ENCODE peak calls at places on chromosomes 11 and 22, in four cellular contexts. P is CD8-positive, alpha-beta T cell; M is GM12878; A is stomach. E is an unnamed sample. For H3K9me3, the result is how much of the 10 kb centered on the place peaks cover.

GRCh38 chr22:39282642-39283311 is 36.6 kb downstream of the RPL3 start:
- DNase-seq in P (no peak), M (no peak), A (no peak), E (no peak)

GRCh38 chr11:89321401-89321800 is 143.7 kb downstream of the TYR start:
- DNase-seq in P (no peak), M (no peak), A (no peak), E (no peak)

GRCh38 chr22:40128989-40129388 is 48.7 kb upstream of the TNRC6B start:
- DNase-seq in P (peak), M (no peak), A (no peak), E (no peak)

GRCh38 chr11:27612932-27613669 is 87.2 kb downstream of the BDNF start:
- DNase-seq in P (no peak), M (no peak), A (no peak), E (no peak)

GRCh38 chr11:73334244-73335203 is 26.4 kb downstream of the ARHGEF17 start:
- DNase-seq in P (no peak), M (no peak), A (peak), E (no peak)

GRCh38 chr11:12674936-12675696 is 895 bp downstream of the TEAD1 start:
- DNase-seq in P (no peak), M (no peak), A (peak), E (no peak)

GRCh38 chr22:38655532-38656255 is 498 bp downstream of the FAM227A start:
- DNase-seq in P (no peak), M (no peak), A (no peak), E (no peak)

GRCh38 chr22:50119768-50120251 is 30.0 kb downstream of the MOV10L1 start:
- DNase-seq in P (no peak), M (no peak), A (no peak), E (no peak)

GRCh38 chr11:94305146-94305545 is 766 bp downstream of the IZUMO1R start:
- DNase-seq in P (no peak), M (no peak), A (no peak), E (no peak)

GRCh38 chr11:70085815-70086769 is 8.0 kb downstream of the ANO1 start:
- DNase-seq in P (no peak), M (no peak), A (no peak), E (no peak)

GRCh38 chr22:23827351-23827995 is 11.3 kb downstream of the DERL3 start:
- DNase-seq in P (no peak), M (no peak), A (no peak), E (no peak)

GRCh38 chr11:7511405-7511804 is 2.4 kb upstream of the PPFIBP2 start:
- DNase-seq in P (no peak), M (no peak), A (peak), E (no peak)

GRCh38 chr11:63937713-63938480 is 905 bp upstream of the NAA40 start:
- DNase-seq in P (no peak), M (no peak), A (no peak), E (no peak)

GRCh38 chr11:111225871-111226270 is 19.7 kb upstream of the POU2AF2 start:
- DNase-seq in P (no peak), M (no peak), A (no peak), E (no peak)

GRCh38 chr11:118003021-118003423 is 16.8 kb downstream of the IL10RA start:
- DNase-seq in P (no peak), M (no peak), A (no peak), E (peak)

GRCh38 chr11:88543902-88544655 is 206.5 kb upstream of the CTSC start:
- DNase-seq in P (peak), M (peak), A (peak), E (peak)

GRCh38 chr11:27524155-27524554 is 17.6 kb upstream of the LIN7C start:
- DNase-seq in P (no peak), M (no peak), A (no peak), E (no peak)

GRCh38 chr11:131584694-131585592 is 214.5 kb downstream of the NTM start:
- DNase-seq in P (no peak), M (no peak), A (no peak), E (no peak)

GRCh38 chr11:18270102-18270501 is 4.0 kb downstream of the SAA1 start:
- DNase-seq in P (no peak), M (no peak), A (no peak), E (no peak)
- TF ChIP-seq CTCF in P (no peak), M (no peak), A (no peak), E (no peak)

DNA sequence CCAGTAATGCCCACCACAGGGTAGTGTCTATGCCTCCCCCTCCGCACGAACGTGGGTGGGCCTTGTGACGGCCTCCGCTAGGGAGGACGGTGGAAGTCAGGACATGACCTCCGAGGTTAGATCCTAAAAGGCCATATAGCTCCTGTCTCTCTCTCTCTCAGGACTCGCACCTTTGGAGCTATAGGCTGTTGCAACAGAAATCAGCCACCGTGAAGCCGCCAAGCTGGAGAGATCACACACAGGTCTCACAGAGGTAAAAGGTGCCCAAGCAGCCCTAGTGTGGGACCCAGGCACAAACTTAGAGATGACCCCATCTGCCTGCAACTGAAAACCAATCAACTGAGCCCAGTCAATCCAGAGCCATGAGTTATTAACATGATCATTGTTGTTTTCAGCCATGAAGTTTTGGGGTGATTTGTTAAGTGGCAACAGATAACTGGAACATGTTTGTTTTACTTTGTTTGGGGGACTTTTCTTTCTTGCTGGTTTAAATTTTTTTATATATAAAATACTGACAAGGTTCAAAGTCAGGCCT is 7.4 kb upstream of the NAP1L4 start:
- DNase-seq in P (no peak), M (no peak), A (peak), E (no peak)
- H3K27ac ChIP-seq in P (no peak), M (no peak), A (peak), E (no peak)

DNA sequence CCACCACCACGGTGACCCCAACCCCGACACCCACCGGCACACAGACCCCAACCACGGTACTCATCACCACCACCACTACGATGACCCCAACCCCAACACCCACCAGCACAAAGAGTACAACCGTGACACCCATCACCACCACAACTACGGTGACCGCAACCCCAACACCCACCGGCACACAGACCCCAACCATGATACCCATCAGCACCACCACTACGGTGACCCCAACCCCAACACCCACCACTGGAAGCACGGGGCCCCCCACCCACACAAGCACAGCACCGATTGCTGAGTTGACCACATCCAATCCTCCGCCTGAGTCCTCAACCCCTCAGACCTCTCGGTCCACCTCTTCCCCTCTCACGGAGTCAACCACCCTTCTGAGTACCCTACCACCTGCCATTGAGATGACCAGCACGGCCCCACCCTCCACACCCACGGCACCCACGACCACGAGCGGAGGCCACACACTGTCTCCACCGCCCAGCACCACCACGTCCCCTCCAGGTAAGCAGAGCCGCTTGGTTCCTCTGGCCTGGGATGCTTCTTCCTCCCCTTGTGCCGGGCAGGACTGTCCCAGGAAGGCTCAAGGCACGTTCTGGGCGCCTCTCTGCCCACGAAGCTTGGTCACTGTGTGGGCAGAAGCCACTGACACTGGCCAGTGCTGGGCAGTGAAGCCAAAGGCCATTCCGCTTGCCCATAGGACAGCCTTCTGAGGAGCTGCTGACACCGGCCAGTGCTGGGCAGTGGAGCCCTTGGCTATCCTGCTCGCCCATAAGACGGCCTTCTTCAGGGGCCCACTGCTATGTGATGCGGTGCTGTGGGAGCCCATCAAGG is 25.1 kb downstream of the MUC2 start:
- DNase-seq in P (no peak), M (no peak), A (no peak), E (no peak)
- H3K9me3 ChIP-seq in P (under half), M (under half), A (under half), E (under half)

DNA sequence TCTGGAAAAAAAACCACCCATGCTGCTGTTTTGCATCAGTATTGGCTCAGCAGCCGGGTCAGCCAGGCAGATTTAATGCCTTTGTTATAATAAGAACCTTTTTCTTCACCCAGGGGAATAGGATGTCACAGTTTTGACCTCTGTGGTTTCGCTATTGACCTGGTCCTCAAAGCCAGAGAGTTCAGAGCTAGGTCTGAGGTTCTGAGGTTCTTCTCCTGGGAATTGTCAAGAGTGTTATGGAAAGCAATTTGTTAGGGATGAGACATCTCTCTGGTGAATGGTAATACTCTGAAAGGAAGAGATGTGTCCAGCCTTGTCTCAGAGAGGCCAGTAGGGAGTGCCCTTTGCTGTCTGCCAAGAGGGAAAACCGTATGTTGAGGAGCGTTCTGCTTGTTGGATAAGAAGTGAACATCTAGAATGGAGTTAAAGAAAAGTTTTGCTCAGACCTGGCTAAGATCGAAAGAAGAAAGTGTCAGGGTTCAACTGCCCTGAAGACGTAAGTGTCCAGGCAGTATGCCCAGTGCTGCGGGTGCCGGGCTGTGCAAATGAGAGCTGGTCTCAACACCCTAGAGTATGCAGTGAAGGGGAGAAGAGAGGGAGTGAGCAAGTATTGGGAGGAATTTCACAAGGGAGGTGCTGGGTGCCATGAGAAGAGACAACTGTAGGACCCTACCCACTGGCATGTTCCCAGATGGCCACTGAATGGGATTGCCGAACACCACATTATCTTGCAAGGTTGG is 150.9 kb upstream of the TTC12 start:
- DNase-seq in P (no peak), M (no peak), A (no peak), E (no peak)
- TF ChIP-seq CTCF in P (no peak), M (no peak), A (no peak), E (no peak)

DNA sequence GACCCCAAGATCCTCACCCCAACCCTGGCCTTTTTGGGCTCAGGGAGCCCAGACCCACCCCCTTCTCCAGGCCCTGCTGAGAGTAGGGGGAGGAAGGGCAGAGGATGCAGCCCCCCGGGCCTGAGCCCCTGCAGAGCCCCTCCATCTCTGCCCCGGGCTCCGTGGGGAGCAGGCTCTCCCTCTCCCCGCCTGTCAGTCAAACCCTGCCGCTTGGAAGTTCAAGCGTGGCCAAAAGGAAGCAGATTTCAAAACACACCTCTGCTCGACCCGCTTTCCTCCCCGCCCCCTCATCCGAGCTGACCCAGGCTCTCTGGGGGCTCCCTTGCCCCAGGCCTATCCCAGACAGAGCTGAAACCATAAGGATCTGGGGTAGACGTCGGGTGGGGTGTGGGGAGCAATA is 39.0 kb upstream of the CD82 start:
- DNase-seq in P (no peak), M (no peak), A (no peak), E (no peak)
- H3K27ac ChIP-seq in P (no peak), M (no peak), A (no peak), E (no peak)

GRCh38 chr11:77793972-77794371 is 26.6 kb downstream of the RSF1 start:
- DNase-seq in P (no peak), M (no peak), A (no peak), E (no peak)
- H3K9me3 ChIP-seq in P (under half), M (under half), A (under half), E (under half)

GRCh38 chr11:6251120-6251733 is 8.4 kb upstream of the CCKBR start:
- DNase-seq in P (peak), M (no peak), A (peak), E (peak)
- TF ChIP-seq CTCF in P (peak), M (peak), A (peak), E (peak)

DNA sequence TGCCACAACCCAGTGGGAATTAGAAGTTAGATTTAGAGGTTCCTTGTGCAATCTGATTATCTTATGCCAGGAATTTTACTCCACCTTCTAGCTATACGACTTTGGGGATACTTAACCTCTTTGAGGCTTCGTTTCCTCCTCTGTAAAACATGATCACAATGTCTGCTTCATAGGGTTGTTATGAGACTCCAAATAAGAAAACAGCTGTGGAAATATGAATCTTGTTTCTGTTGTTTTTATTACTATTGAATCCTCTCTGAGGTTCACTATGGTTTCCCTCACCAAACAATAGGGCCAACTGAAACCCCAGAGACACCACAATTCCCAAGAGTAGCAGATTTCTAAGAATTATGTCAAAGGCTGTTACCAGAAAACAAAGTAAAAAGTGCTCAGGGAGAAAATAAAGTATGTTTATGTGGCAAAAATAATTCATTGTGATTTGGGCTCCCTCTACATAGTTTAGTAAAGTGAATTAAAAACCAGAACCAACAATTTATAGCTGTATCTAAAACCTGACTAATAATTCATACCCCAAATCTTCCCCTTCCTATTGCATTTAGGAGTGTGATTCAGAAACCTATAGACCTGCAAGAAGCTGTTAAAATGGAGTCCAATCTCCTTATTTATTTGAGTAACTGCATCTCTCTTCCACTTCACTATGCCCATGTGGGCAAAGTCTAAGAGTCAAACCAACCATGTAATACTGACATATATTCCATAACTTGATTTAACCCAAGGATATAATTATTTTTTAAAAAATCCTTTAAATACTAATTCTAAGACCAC is 38.4 kb downstream of the AMBRA1 start:
- DNase-seq in P (no peak), M (peak), A (no peak), E (no peak)
- H3K27ac ChIP-seq in P (no peak), M (peak), A (peak), E (no peak)

DNA sequence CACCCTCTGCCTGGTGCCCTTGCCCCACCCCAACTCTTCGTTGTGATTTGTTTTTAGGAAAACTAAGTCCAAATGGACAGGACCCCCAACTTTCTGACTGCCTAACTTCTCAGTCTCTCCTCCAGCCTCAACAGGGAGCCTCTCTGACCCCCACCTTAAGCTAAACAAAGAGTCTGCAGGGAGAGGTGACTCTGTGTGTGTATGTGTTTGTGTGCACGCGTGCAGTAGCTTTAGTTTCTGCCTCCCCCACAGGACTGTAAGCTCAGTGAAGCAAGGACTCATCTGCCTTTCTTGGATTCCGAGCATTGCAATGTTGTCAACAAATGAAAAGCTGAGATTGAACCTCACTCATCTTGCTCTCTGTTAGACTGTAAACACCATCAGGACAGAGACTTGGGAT is 7.9 kb downstream of the SNAP29 start:
- DNase-seq in P (no peak), M (no peak), A (no peak), E (no peak)
- H3K9me3 ChIP-seq in P (under half), M (under half), A (under half), E (under half)